ENCODE peak calls at places on chromosomes 12 and 14, in five cellular contexts. One of them, this sample, is unnamed.

GRCh38 chr12:122980192-122981035 is at the start of gene ARL6IP4:
- DNase-seq in neuronal stem cell: peak
- DNase-seq in IMR-90: peak
- DNase-seq in H9: no peak
- DNase-seq in mesenchymal stem cell: peak
- DNase-seq in this sample: peak

GRCh38 chr14:80455031-80455430 is 243.7 kb upstream of the DIO2 start:
- DNase-seq in neuronal stem cell: no peak
- DNase-seq in IMR-90: no peak
- DNase-seq in H9: no peak
- DNase-seq in mesenchymal stem cell: no peak
- DNase-seq in this sample: no peak

GRCh38 chr14:61663312-61663974 is 31.9 kb upstream of the HIF1A start:
- DNase-seq in neuronal stem cell: no peak
- DNase-seq in IMR-90: no peak
- DNase-seq in H9: no peak
- DNase-seq in mesenchymal stem cell: no peak
- DNase-seq in this sample: no peak

GRCh38 chr14:37035401-37035800 is 137.0 kb downstream of the SLC25A21 start:
- DNase-seq in neuronal stem cell: no peak
- DNase-seq in IMR-90: no peak
- DNase-seq in H9: no peak
- DNase-seq in mesenchymal stem cell: no peak
- DNase-seq in this sample: no peak

GRCh38 chr12:103728323-103728722 is 112.7 kb downstream of the NT5DC3 start:
- DNase-seq in neuronal stem cell: no peak
- DNase-seq in IMR-90: peak
- DNase-seq in H9: no peak
- DNase-seq in mesenchymal stem cell: peak
- DNase-seq in this sample: no peak

GRCh38 chr14:92754956-92755355 is 6.5 kb upstream of the LGMN start:
- DNase-seq in neuronal stem cell: no peak
- DNase-seq in IMR-90: no peak
- DNase-seq in H9: no peak
- DNase-seq in mesenchymal stem cell: no peak
- DNase-seq in this sample: no peak

GRCh38 chr12:71456316-71456715 is 16.7 kb downstream of the LGR5 start:
- DNase-seq in neuronal stem cell: peak
- DNase-seq in IMR-90: no peak
- DNase-seq in H9: no peak
- DNase-seq in mesenchymal stem cell: no peak
- DNase-seq in this sample: no peak

GRCh38 chr14:61502459-61503093 is 181.2 kb downstream of the PRKCH start:
- DNase-seq in neuronal stem cell: no peak
- DNase-seq in IMR-90: no peak
- DNase-seq in H9: peak
- DNase-seq in mesenchymal stem cell: no peak
- DNase-seq in this sample: no peak

GRCh38 chr12:126443977-126444376 is 1378.7 kb downstream of the AACS start:
- DNase-seq in neuronal stem cell: no peak
- DNase-seq in IMR-90: no peak
- DNase-seq in H9: no peak
- DNase-seq in mesenchymal stem cell: no peak
- DNase-seq in this sample: no peak

GRCh38 chr12:93594766-93595165 is 22.3 kb downstream of the SOCS2 start:
- DNase-seq in neuronal stem cell: no peak
- DNase-seq in IMR-90: no peak
- DNase-seq in H9: no peak
- DNase-seq in mesenchymal stem cell: no peak
- DNase-seq in this sample: no peak

GRCh38 chr14:64501326-64502171 is 2.1 kb downstream of the ZBTB25 start:
- DNase-seq in neuronal stem cell: no peak
- DNase-seq in IMR-90: peak
- DNase-seq in H9: no peak
- DNase-seq in mesenchymal stem cell: peak
- DNase-seq in this sample: no peak

GRCh38 chr12:75959060-75959459 is 72.5 kb downstream of the PHLDA1 start:
- DNase-seq in neuronal stem cell: no peak
- DNase-seq in IMR-90: no peak
- DNase-seq in H9: peak
- DNase-seq in mesenchymal stem cell: no peak
- DNase-seq in this sample: no peak

GRCh38 chr14:34348592-34348991 is 113.4 kb downstream of the SPTSSA start:
- DNase-seq in neuronal stem cell: no peak
- DNase-seq in IMR-90: no peak
- DNase-seq in H9: no peak
- DNase-seq in mesenchymal stem cell: no peak
- DNase-seq in this sample: no peak

GRCh38 chr14:46840971-46841729 is 189.6 kb upstream of the RPL10L start:
- DNase-seq in neuronal stem cell: no peak
- DNase-seq in IMR-90: no peak
- DNase-seq in H9: no peak
- DNase-seq in mesenchymal stem cell: peak
- DNase-seq in this sample: no peak

GRCh38 chr14:72172597-72172996 is 240.4 kb downstream of the RGS6 start:
- DNase-seq in neuronal stem cell: no peak
- DNase-seq in IMR-90: no peak
- DNase-seq in H9: no peak
- DNase-seq in mesenchymal stem cell: no peak
- DNase-seq in this sample: no peak

GRCh38 chr14:45038865-45039264 is 45.1 kb upstream of the PRPF39 start:
- DNase-seq in neuronal stem cell: no peak
- DNase-seq in IMR-90: no peak
- DNase-seq in H9: no peak
- DNase-seq in mesenchymal stem cell: no peak
- DNase-seq in this sample: no peak

DNA sequence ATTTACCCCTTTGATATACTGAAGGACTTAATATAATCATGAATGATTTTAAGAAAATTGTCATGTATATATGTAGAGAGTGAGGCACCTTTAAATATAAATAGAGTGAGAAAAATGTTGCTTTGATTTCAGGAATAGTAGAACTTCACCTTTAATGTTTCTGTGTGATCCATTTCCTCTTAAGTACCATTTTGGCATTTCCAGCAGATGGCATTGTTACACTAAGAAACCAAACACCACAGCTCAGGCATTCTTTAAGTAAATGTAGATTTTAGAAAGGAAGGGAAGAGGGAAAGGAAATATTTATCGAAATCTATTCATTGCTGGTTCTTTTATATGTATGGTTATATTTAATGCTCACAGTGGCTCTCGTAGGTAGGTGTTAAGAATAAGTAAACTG is 556.7 kb upstream of the FBXO33 start:
- DNase-seq in neuronal stem cell: peak
- DNase-seq in IMR-90: no peak
- DNase-seq in H9: no peak
- DNase-seq in mesenchymal stem cell: peak
- DNase-seq in this sample: no peak
- H3K4me2 ChIP-seq in neuronal stem cell: no peak
- H3K4me2 ChIP-seq in IMR-90: no peak
- H3K4me2 ChIP-seq in H9: no peak
- H3K4me2 ChIP-seq in mesenchymal stem cell: no peak
- H3K4me2 ChIP-seq in this sample: no peak

GRCh38 chr14:68813318-68813838 is 20.5 kb upstream of the ZFP36L1 start:
- DNase-seq in neuronal stem cell: no peak
- DNase-seq in IMR-90: no peak
- DNase-seq in H9: no peak
- DNase-seq in mesenchymal stem cell: no peak
- DNase-seq in this sample: no peak

GRCh38 chr14:68816943-68817430 is 24.1 kb upstream of the ZFP36L1 start:
- DNase-seq in neuronal stem cell: no peak
- DNase-seq in IMR-90: no peak
- DNase-seq in H9: no peak
- DNase-seq in mesenchymal stem cell: no peak
- DNase-seq in this sample: no peak

GRCh38 chr14:68816183-68816942 is 23.5 kb upstream of the ZFP36L1 start:
- DNase-seq in neuronal stem cell: peak
- DNase-seq in IMR-90: peak
- DNase-seq in H9: peak
- DNase-seq in mesenchymal stem cell: peak
- DNase-seq in this sample: peak

GRCh38 chr14:68815288-68816182 is 22.7 kb upstream of the ZFP36L1 start:
- DNase-seq in neuronal stem cell: no peak
- DNase-seq in IMR-90: no peak
- DNase-seq in H9: no peak
- DNase-seq in mesenchymal stem cell: no peak
- DNase-seq in this sample: no peak

DNA sequence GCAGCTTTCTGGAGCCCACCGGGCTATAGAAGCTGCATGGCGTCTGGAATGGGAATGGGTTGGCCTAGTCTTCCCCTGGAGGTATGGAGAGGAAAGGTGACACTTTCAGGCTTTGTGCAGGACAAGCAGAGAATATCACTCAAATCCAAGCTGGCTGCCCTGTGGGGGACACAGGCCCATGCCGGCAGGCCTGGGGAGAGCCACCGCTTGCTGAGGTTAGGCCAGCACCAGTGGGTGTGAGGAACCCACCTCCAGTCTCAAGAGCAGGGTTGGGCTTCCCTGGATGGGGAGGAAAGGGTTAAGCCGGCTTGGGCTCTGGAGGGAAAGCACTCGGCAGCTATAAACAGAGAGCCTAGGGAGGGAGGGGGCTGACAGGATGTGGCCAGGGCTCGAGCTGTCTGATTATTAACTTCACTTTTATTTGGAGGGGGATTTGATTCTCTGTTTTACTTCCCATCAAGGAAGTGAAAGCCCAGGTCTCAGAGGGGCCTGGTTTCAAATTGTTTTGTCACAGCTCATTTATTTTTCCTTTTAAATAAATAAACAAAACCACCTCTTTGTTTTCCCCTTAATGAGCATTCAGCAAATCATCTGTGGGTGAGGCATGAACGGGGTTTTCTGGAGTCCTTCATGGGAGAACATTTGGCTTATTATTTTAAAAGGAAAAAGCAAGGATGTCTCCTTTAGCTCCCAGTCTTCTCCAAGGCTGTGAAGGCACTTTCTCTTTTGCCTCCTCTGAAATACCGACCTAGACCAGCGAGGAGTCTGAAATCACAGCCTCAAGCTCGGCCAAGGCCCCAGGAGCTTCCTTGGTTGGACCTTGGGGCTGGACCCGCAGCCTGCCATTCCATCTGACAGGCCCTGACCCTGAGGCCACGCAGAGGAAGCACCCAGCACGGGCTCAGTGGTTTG is 21.8 kb upstream of the ZFP36L1 start:
- DNase-seq in neuronal stem cell: no peak
- DNase-seq in IMR-90: peak
- DNase-seq in H9: peak
- DNase-seq in mesenchymal stem cell: peak
- DNase-seq in this sample: no peak
- H3K27ac ChIP-seq in neuronal stem cell: peak
- H3K27ac ChIP-seq in IMR-90: peak
- H3K27ac ChIP-seq in H9: no peak
- H3K27ac ChIP-seq in mesenchymal stem cell: peak
- H3K27ac ChIP-seq in this sample: no peak

DNA sequence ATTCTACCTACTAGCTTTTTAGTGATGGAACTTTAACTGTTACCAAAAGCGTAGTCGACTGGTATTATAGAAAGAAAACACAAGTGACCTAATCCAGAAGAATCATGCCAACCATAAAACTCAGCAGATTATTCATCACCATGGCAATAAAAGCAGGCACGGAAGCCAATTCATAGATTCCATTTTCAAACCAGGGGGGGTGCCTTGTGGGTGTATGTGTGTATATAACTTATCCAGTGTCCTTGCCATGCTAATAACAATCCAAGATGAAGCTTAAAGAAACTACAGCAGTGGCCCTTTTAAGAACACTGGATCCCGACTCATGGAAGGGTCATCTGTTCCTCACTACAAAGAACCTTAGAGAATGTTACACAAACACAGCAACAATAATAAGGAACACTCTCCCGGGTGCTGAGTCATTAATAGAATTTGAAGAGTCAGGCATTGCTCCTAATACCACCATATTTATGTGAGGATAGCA is 61.0 kb downstream of the EPS8 start:
- DNase-seq in neuronal stem cell: no peak
- DNase-seq in IMR-90: peak
- DNase-seq in H9: no peak
- DNase-seq in mesenchymal stem cell: peak
- DNase-seq in this sample: no peak
- H2BK15ac ChIP-seq in neuronal stem cell: no peak
- H2BK15ac ChIP-seq in IMR-90: no peak
- H2BK15ac ChIP-seq in H9: no peak
- H2BK15ac ChIP-seq in mesenchymal stem cell: no peak
- H2BK15ac ChIP-seq in this sample: no peak

DNA sequence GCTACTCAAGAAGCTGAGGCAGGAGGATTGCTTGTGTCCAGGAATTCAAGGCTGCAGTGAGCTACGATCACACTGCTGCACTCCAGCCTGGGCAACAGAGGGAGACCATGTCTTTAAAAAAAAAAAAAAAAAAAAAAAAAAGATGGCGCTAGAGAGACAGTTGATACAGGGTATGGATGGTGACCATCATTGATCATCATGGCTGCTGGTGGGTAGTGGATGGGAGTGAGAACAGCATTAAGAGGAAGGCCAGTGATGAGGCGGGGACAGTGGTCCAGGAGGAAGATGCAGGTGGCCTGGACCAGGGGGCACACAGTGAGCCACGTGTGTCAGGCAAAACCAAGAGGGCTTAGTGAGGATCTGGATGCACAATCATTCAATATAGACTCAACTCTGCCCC is 26.8 kb upstream of the MAP1LC3B2 start:
- DNase-seq in neuronal stem cell: no peak
- DNase-seq in IMR-90: no peak
- DNase-seq in H9: no peak
- DNase-seq in mesenchymal stem cell: no peak
- DNase-seq in this sample: no peak
- H3K4me2 ChIP-seq in neuronal stem cell: no peak
- H3K4me2 ChIP-seq in IMR-90: no peak
- H3K4me2 ChIP-seq in H9: peak
- H3K4me2 ChIP-seq in mesenchymal stem cell: no peak
- H3K4me2 ChIP-seq in this sample: peak

DNA sequence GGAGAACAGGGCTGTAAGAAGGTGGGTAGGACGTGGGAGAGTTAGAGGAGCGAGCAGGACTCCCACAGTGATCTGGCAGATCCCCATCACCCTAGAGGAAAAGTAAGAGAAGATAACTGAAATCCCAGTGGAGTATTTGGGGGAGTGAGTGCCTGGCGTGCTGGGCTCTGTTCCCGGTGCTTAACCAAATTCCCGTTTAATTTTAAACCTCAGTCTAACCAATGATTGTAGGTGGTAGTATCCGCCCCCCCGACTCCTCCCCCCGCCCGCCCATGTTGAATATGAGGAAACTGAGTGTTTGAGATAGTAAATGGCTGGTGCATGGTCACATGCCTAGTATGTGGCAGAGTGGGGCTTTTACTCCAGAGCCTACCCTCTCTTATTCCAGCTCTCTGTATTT is 1.2 kb downstream of the TARBP2 start:
- DNase-seq in neuronal stem cell: no peak
- DNase-seq in IMR-90: no peak
- DNase-seq in H9: no peak
- DNase-seq in mesenchymal stem cell: no peak
- DNase-seq in this sample: no peak
- H3K27ac ChIP-seq in neuronal stem cell: no peak
- H3K27ac ChIP-seq in IMR-90: peak
- H3K27ac ChIP-seq in H9: no peak
- H3K27ac ChIP-seq in mesenchymal stem cell: no peak
- H3K27ac ChIP-seq in this sample: no peak